ENCODE peak calls at places on chromosomes 3 and 15, in five cellular contexts. One of them, this sample, is unnamed.

GRCh38 chr3:168073842-168074311 is 21.8 kb downstream of the GOLIM4 start:
- DNase-seq in skeletal muscle cell: no peak
- DNase-seq in HT-29: no peak
- DNase-seq in activated T-cell treated with anti-CD3 and anti-CD28 coated beads for 1 hour: no peak
- DNase-seq in AG04449: no peak
- DNase-seq in this sample: no peak

GRCh38 chr15:45648521-45649200 is 13.8 kb downstream of the SQOR start:
- DNase-seq in skeletal muscle cell: no peak
- DNase-seq in HT-29: peak
- DNase-seq in activated T-cell treated with anti-CD3 and anti-CD28 coated beads for 1 hour: no peak
- DNase-seq in AG04449: no peak
- DNase-seq in this sample: no peak

GRCh38 chr3:52453496-52454234 is at the start of gene TNNC1:
- DNase-seq in skeletal muscle cell: no peak
- DNase-seq in HT-29: peak
- DNase-seq in activated T-cell treated with anti-CD3 and anti-CD28 coated beads for 1 hour: no peak
- DNase-seq in AG04449: no peak
- DNase-seq in this sample: no peak

GRCh38 chr15:55589297-55589696 is 1.2 kb upstream of the PYGO1 start:
- DNase-seq in skeletal muscle cell: no peak
- DNase-seq in HT-29: no peak
- DNase-seq in activated T-cell treated with anti-CD3 and anti-CD28 coated beads for 1 hour: no peak
- DNase-seq in AG04449: no peak
- DNase-seq in this sample: no peak

GRCh38 chr3:59710556-59710953 is 660.7 kb upstream of the CFAP20DC start:
- DNase-seq in skeletal muscle cell: no peak
- DNase-seq in HT-29: no peak
- DNase-seq in activated T-cell treated with anti-CD3 and anti-CD28 coated beads for 1 hour: no peak
- DNase-seq in AG04449: no peak
- DNase-seq in this sample: no peak

GRCh38 chr15:57379487-57379886 is 3.2 kb downstream of the CGNL1 start:
- DNase-seq in skeletal muscle cell: no peak
- DNase-seq in HT-29: no peak
- DNase-seq in activated T-cell treated with anti-CD3 and anti-CD28 coated beads for 1 hour: no peak
- DNase-seq in AG04449: no peak
- DNase-seq in this sample: no peak

GRCh38 chr3:66312039-66312438 is 91.2 kb downstream of the SLC25A26 start:
- DNase-seq in skeletal muscle cell: no peak
- DNase-seq in HT-29: no peak
- DNase-seq in activated T-cell treated with anti-CD3 and anti-CD28 coated beads for 1 hour: no peak
- DNase-seq in AG04449: no peak
- DNase-seq in this sample: no peak

GRCh38 chr15:41256577-41257038 is 25.5 kb downstream of the CHP1 start:
- DNase-seq in skeletal muscle cell: peak
- DNase-seq in HT-29: peak
- DNase-seq in activated T-cell treated with anti-CD3 and anti-CD28 coated beads for 1 hour: no peak
- DNase-seq in AG04449: no peak
- DNase-seq in this sample: no peak

GRCh38 chr3:9244495-9245183 is 4.8 kb downstream of the SRGAP3 start:
- DNase-seq in skeletal muscle cell: no peak
- DNase-seq in HT-29: no peak
- DNase-seq in activated T-cell treated with anti-CD3 and anti-CD28 coated beads for 1 hour: no peak
- DNase-seq in AG04449: no peak
- DNase-seq in this sample: no peak

GRCh38 chr3:14441920-14442300 is 39.5 kb downstream of the SLC6A6 start:
- DNase-seq in skeletal muscle cell: no peak
- DNase-seq in HT-29: no peak
- DNase-seq in activated T-cell treated with anti-CD3 and anti-CD28 coated beads for 1 hour: no peak
- DNase-seq in AG04449: no peak
- DNase-seq in this sample: no peak